ENCODE peak calls at places on chromosome 20, in nine cellular contexts. X is neuronal stem cell; P is B cell; F is activated T-cell treated with anti-CD3 and anti-CD28 coated beads for 48 hours; E is substantia nigra; K is ACHN; C is GF-D8; H is SW 1271; A is activated T-helper 2 cell treated with anti-CD3 and anti-CD28 coated beads, Interferon-gamma antibody, Interleukin-2, Interleukin-4, amounts not matched to agents 10 μg/mL and 5 μg/mL and 100 μg/mL, durations not matched to agents 14 hours and 24 hours and 36 hours. G is an unnamed sample.

GRCh38 chr20:19624221-19624620 is 133.8 kb upstream of the RIN2 start:
- DNase-seq in H (no peak), K (no peak), F (no peak), P (no peak), X (no peak), C (no peak), E (no peak), A (no peak), G (no peak)

GRCh38 chr20:60249436-60249835 is 291.2 kb downstream of the CDH26 start:
- DNase-seq in A (no peak), H (peak), P (no peak), E (no peak), C (no peak), F (no peak), X (no peak), K (peak), G (no peak)

GRCh38 chr20:64101731-64102621 is 5.4 kb downstream of the NPBWR2 start:
- DNase-seq in X (peak), E (no peak), F (peak), P (peak), K (peak), H (no peak), C (no peak), A (peak), G (no peak)

GRCh38 chr20:21325296-21325695 is 22.2 kb downstream of the XRN2 start:
- DNase-seq in H (no peak), X (no peak), F (no peak), C (peak), A (no peak), P (no peak), K (no peak), E (no peak), G (no peak)

GRCh38 chr20:276620-277495 is 13.7 kb downstream of the C20orf96 start:
- DNase-seq in E (no peak), P (no peak), X (no peak), C (no peak), A (no peak), F (no peak), H (no peak), K (no peak), G (no peak)

GRCh38 chr20:43198607-43199006 is 8.9 kb upstream of the PTPRT start:
- DNase-seq in E (no peak), X (no peak), A (no peak), K (no peak), P (no peak), H (no peak), F (no peak), C (no peak), G (no peak)

GRCh38 chr20:23582293-23582692 is 14.0 kb upstream of the CST9L start:
- DNase-seq in P (no peak), X (no peak), C (no peak), E (no peak), K (no peak), A (no peak), F (no peak), H (no peak), G (no peak)

GRCh38 chr20:23105193-23105592 is 19.1 kb upstream of the CD93 start:
- DNase-seq in F (no peak), K (no peak), P (no peak), E (no peak), X (no peak), C (no peak), H (no peak), A (no peak), G (no peak)

GRCh38 chr20:46282669-46283068 is 25.6 kb downstream of the CDH22 start:
- DNase-seq in P (no peak), C (no peak), A (no peak), F (no peak), X (peak), H (no peak), K (no peak), E (no peak), G (no peak)

GRCh38 chr20:34069341-34070078 is 42.5 kb downstream of the EIF2S2 start:
- DNase-seq in H (peak), X (peak), P (peak), E (peak), C (peak), K (peak), F (peak), A (peak), G (peak)

GRCh38 chr20:37411408-37412306 is 65.7 kb downstream of the SRC start:
- DNase-seq in C (no peak), P (no peak), K (no peak), H (no peak), A (no peak), F (no peak), X (no peak), E (no peak), G (peak)

GRCh38 chr20:47318027-47318595 is 38.4 kb downstream of the ZMYND8 start:
- DNase-seq in F (no peak), A (no peak), E (no peak), C (peak), K (peak), P (no peak), H (no peak), X (no peak), G (no peak)

GRCh38 chr20:2822073-2822472 is 5.9 kb downstream of the TMEM239 start:
- DNase-seq in E (no peak), P (no peak), X (no peak), H (no peak), C (peak), F (no peak), A (peak), K (no peak), G (no peak)

GRCh38 chr20:58618694-58619540 is 32.2 kb upstream of the STX16 start:
- DNase-seq in E (no peak), C (no peak), P (no peak), A (no peak), X (no peak), F (no peak), H (no peak), K (no peak), G (no peak)

GRCh38 chr20:63530788-63531160 is 6.4 kb downstream of the PTK6 start:
- DNase-seq in K (no peak), E (no peak), X (no peak), A (no peak), H (no peak), C (no peak), P (peak), F (no peak), G (no peak)

GRCh38 chr20:24185801-24186200 is 197.2 kb upstream of the GGTLC1 start:
- DNase-seq in A (no peak), H (no peak), E (no peak), P (no peak), C (no peak), F (no peak), K (no peak), X (no peak), G (no peak)

GRCh38 chr20:15476781-15477180 is 1096.5 kb downstream of the KIF16B start:
- DNase-seq in A (no peak), E (no peak), K (no peak), C (no peak), H (no peak), F (no peak), P (no peak), X (no peak), G (no peak)

GRCh38 chr20:51446230-51446629 is 96.3 kb downstream of the NFATC2 start:
- DNase-seq in F (no peak), H (no peak), X (no peak), P (no peak), A (no peak), E (no peak), K (no peak), C (no peak), G (no peak)

GRCh38 chr20:23776067-23776771 is 25.5 kb upstream of the CST1 start:
- DNase-seq in A (no peak), P (no peak), F (no peak), H (no peak), K (no peak), C (no peak), E (no peak), X (no peak), G (peak)

GRCh38 chr20:20358801-20359200 is 9.1 kb upstream of the INSM1 start:
- DNase-seq in P (no peak), X (no peak), A (no peak), H (no peak), C (no peak), K (no peak), E (no peak), F (no peak), G (peak)

GRCh38 chr20:54742193-54742592 is 266.8 kb downstream of the DOK5 start:
- DNase-seq in H (no peak), A (no peak), C (no peak), P (no peak), X (no peak), E (no peak), F (no peak), K (no peak), G (no peak)

GRCh38 chr20:51650685-51651134 is 108.2 kb upstream of the NFATC2 start:
- DNase-seq in K (peak), H (no peak), E (no peak), C (peak), P (no peak), X (no peak), A (no peak), F (no peak), G (no peak)

GRCh38 chr20:47361268-47361665 is 4.8 kb upstream of the ZMYND8 start:
- DNase-seq in H (no peak), C (no peak), E (no peak), F (no peak), K (no peak), P (no peak), A (no peak), X (no peak), G (peak)

GRCh38 chr20:34163316-34163715 is 51.3 kb upstream of the EIF2S2 start:
- DNase-seq in H (no peak), E (no peak), F (no peak), X (no peak), K (no peak), P (no peak), A (no peak), C (no peak), G (peak)

GRCh38 chr20:33309631-33310030 is 26.6 kb downstream of the BPIFB1 start:
- DNase-seq in K (no peak), X (no peak), A (no peak), P (no peak), E (no peak), F (no peak), H (no peak), C (no peak), G (no peak)

GRCh38 chr20:47418061-47418616 is 61.6 kb upstream of the ZMYND8 start:
- DNase-seq in F (no peak), C (no peak), X (no peak), P (no peak), A (no peak), H (no peak), K (no peak), E (no peak), G (no peak)

GRCh38 chr20:33821270-33821836 is 10.2 kb downstream of the CHMP4B start:
- DNase-seq in H (no peak), P (no peak), K (no peak), E (no peak), C (no peak), X (no peak), A (no peak), F (no peak), G (no peak)

GRCh38 chr20:62835931-62836861 is 19.3 kb downstream of the COL9A3 start:
- DNase-seq in E (no peak), A (no peak), P (no peak), C (no peak), H (no peak), X (no peak), F (no peak), K (no peak), G (no peak)

GRCh38 chr20:1955289-1955688 is 38.6 kb downstream of the PDYN start:
- DNase-seq in A (no peak), K (no peak), X (no peak), C (no peak), F (no peak), H (no peak), E (no peak), P (no peak), G (no peak)

GRCh38 chr20:13567663-13568062 is 71.1 kb downstream of the TASP1 start:
- DNase-seq in H (no peak), A (no peak), E (no peak), F (no peak), K (no peak), P (no peak), X (no peak), C (no peak), G (no peak)

GRCh38 chr20:50804453-50805348 is 9.8 kb downstream of the BCAS4 start:
- DNase-seq in K (no peak), H (no peak), F (no peak), A (no peak), C (no peak), X (no peak), E (no peak), P (no peak), G (no peak)

GRCh38 chr20:37524221-37524700 is 3.2 kb downstream of the NNAT start:
- DNase-seq in F (no peak), A (no peak), X (no peak), P (no peak), H (no peak), E (no peak), K (no peak), C (no peak), G (no peak)

GRCh38 chr20:32490942-32491763 is 94.0 kb downstream of the NOL4L start:
- DNase-seq in H (no peak), P (no peak), K (no peak), F (no peak), C (no peak), E (no peak), X (no peak), A (no peak), G (no peak)

GRCh38 chr20:41050361-41051019 is 21.9 kb downstream of the TOP1 start:
- DNase-seq in F (no peak), K (no peak), A (no peak), H (no peak), E (no peak), C (no peak), X (no peak), P (no peak), G (no peak)

GRCh38 chr20:57470666-57471495 is 54.1 kb downstream of the CTCFL start:
- DNase-seq in F (no peak), A (no peak), E (no peak), X (no peak), C (no peak), P (peak), H (no peak), K (no peak), G (no peak)

G was measured in NCI-H1092 treated with DMSO at 0.1 percent for 48 hours.